ENCODE peak calls at places on chromosomes 7 and 10, in eight cellular contexts. H is RPMI7951; Q is CD4-positive, alpha-beta T cell; Z is NCI-H1417 treated with DMSO at 0.1 percent for 48 hours; R is brain microvascular endothelial cell; N is HCT116; C is KBM-7; U is left ventricle myocardium superior. T is an unnamed sample.

GRCh38 chr7:20598479-20599419 is 16.7 kb upstream of the ABCB5 start:
- DNase-seq in H (peak), Q (no peak), Z (peak), R (peak), N (peak), C (peak), U (no peak), T (no peak)

GRCh38 chr7:94183289-94183749 is 179.2 kb upstream of the BET1 start:
- DNase-seq in H (peak), Q (no peak), Z (no peak), R (peak), N (peak), C (no peak), U (peak), T (no peak)

GRCh38 chr10:37289833-37290464 is 164.6 kb downstream of the ANKRD30A start:
- DNase-seq in H (peak), Q (no peak), Z (no peak), R (no peak), N (no peak), C (no peak), U (no peak), T (no peak)

GRCh38 chr7:66790219-66790618 is 49.7 kb downstream of the RABGEF1 start:
- DNase-seq in H (no peak), Q (no peak), Z (no peak), R (no peak), N (no peak), C (no peak), U (no peak), T (no peak)

GRCh38 chr10:72460271-72460670 is 105.6 kb upstream of the DNAJB12 start:
- DNase-seq in H (no peak), Q (no peak), Z (no peak), R (no peak), N (no peak), C (no peak), U (no peak), T (no peak)

GRCh38 chr10:118698421-118698820 is 56.3 kb downstream of the CACUL1 start:
- DNase-seq in H (peak), Q (peak), Z (no peak), R (peak), N (peak), C (peak), U (no peak), T (no peak)

GRCh38 chr7:112072541-112073245 is 133.5 kb downstream of the DOCK4 start:
- DNase-seq in H (no peak), Q (no peak), Z (no peak), R (no peak), N (no peak), C (no peak), U (peak), T (no peak)

GRCh38 chr10:82282782-82283456 is 407.9 kb downstream of the NRG3 start:
- DNase-seq in H (no peak), Q (no peak), Z (no peak), R (no peak), N (no peak), C (no peak), U (no peak), T (no peak)